ENCODE peak calls at places on chromosomes 4 and X, in nine cellular contexts. Q, T, S, Z, O, D, C, G and P are unnamed samples.

GRCh38 chrX:13469963-13470679 is 99.3 kb upstream of the EGFL6 start:
- DNase-seq in S (no peak), C (no peak), Z (no peak), G (no peak), Q (peak; percentile 84), D (no peak), O (no peak), T (no peak), P (peak; percentile 67)

GRCh38 chrX:11698747-11699146 is 33.0 kb upstream of the ARHGAP6 start:
- DNase-seq in Q (no peak), C (no peak), G (no peak), T (no peak), S (no peak), Z (no peak), D (no peak), O (no peak), P (no peak)

GRCh38 chr4:72451349-72451748 is 117.7 kb downstream of the ADAMTS3 start:
- DNase-seq in O (no peak), C (no peak), G (no peak), T (no peak), S (no peak), Q (no peak), Z (no peak), D (no peak), P (no peak)

GRCh38 chrX:108420481-108420880 is 17.7 kb downstream of the COL4A6 start:
- DNase-seq in O (no peak), Z (no peak), T (no peak), Q (no peak), S (no peak), D (peak; percentile 78), C (no peak), G (no peak), P (no peak)

GRCh38 chrX:119240356-119240755 is 4.3 kb downstream of the PGRMC1 start:
- DNase-seq in S (no peak), Z (no peak), G (no peak), D (no peak), Q (peak; percentile 82), O (no peak), C (no peak), T (no peak), P (peak; percentile 72)

GRCh38 chr4:186227221-186227620 is at the start of gene KLKB1:
- DNase-seq in G (no peak), O (no peak), Z (no peak), T (no peak), S (no peak), D (peak; percentile 29), Q (no peak), C (no peak), P (no peak)

GRCh38 chrX:12973561-12974216 is 1.2 kb upstream of the TMSB4X start:
- DNase-seq in Z (no peak), Q (no peak), T (no peak), O (peak; percentile 50), G (no peak), D (no peak), S (no peak), C (peak; percentile 41), P (no peak)

GRCh38 chr4:102387552-102388150 is 42.4 kb upstream of the SLC39A8 start:
- DNase-seq in Z (no peak), O (no peak), G (no peak), C (no peak), S (no peak), T (no peak), D (no peak), Q (no peak), P (no peak)